ENCODE peak calls at places on chromosomes 7 and 10, in eight cellular contexts. L, K, B, M, E, Y, H and J are unnamed samples.
A peak's percentile ranks its signal among the peaks of the same experiment; 100 is the strongest.

GRCh38 chr10:60661627-60662026 is 116.7 kb upstream of the CDK1 start:
- DNase-seq in B (no peak), Y (peak; percentile 57), M (peak; percentile 54), L (peak; percentile 75), K (peak; percentile 80), H (no peak), E (no peak), J (peak; percentile 82)

GRCh38 chr10:133129854-133130495 is 30.0 kb upstream of the KNDC1 start:
- DNase-seq in Y (no peak), B (peak; percentile 76), L (no peak), E (no peak), K (no peak), H (no peak), M (no peak), J (no peak)

GRCh38 chr7:36670585-36671431 is 53.5 kb downstream of the AOAH start:
- DNase-seq in B (no peak), L (peak; percentile 88), M (peak; percentile 82), H (peak; percentile 73), Y (peak; percentile 78), E (peak; percentile 82), K (peak; percentile 57), J (peak; percentile 69)

GRCh38 chr10:70759769-70760168 is 25.4 kb downstream of the TBATA start:
- DNase-seq in M (no peak), Y (no peak), L (no peak), E (no peak), K (no peak), B (no peak), H (no peak), J (no peak)

GRCh38 chr10:50260791-50261281 is 9.5 kb upstream of the ASAH2 start:
- DNase-seq in K (peak; percentile 35), L (no peak), H (no peak), Y (no peak), E (no peak), M (no peak), B (no peak), J (peak; percentile 62)

GRCh38 chr10:7111089-7111488 is 299.7 kb downstream of the SFMBT2 start:
- DNase-seq in K (no peak), E (no peak), L (no peak), M (no peak), H (no peak), B (no peak), Y (no peak), J (no peak)

GRCh38 chr10:21173964-21174669 is 277.0 kb upstream of the NEBL start:
- DNase-seq in B (peak; percentile 85), M (peak; percentile 33), K (no peak), H (peak; percentile 33), E (peak; percentile 65), L (peak; percentile 32), Y (no peak), J (no peak)

GRCh38 chr7:149496642-149497391 is 792 bp downstream of the ZNF746 start:
- DNase-seq in L (peak; percentile 60), B (no peak), M (peak; percentile 73), Y (peak; percentile 29), K (peak; percentile 48), E (peak; percentile 58), H (peak; percentile 38), J (peak; percentile 53)

GRCh38 chr7:127665922-127666321 is 13.9 kb downstream of the SND1 start:
- DNase-seq in B (no peak), Y (no peak), M (no peak), E (no peak), H (no peak), K (no peak), L (no peak), J (no peak)

GRCh38 chr7:98293265-98293664 is 11.8 kb downstream of the BRI3 start:
- DNase-seq in M (no peak), L (no peak), Y (no peak), H (no peak), E (no peak), K (no peak), B (no peak), J (no peak)

GRCh38 chr10:26959841-26960240 is 99.1 kb upstream of the ABI1 start:
- DNase-seq in E (no peak), K (no peak), Y (no peak), H (no peak), L (no peak), M (no peak), B (no peak), J (no peak)

GRCh38 chr10:58150290-58150689 is 117.4 kb downstream of the IPMK start:
- DNase-seq in M (no peak), E (no peak), L (no peak), B (no peak), K (no peak), H (no peak), Y (no peak), J (no peak)

GRCh38 chr7:76155938-76156337 is 45.8 kb upstream of the SRRM3 start:
- DNase-seq in Y (peak; percentile 64), K (peak; percentile 13), E (no peak), L (no peak), B (peak; percentile 91), M (peak; percentile 75), H (no peak), J (peak; percentile 49)

GRCh38 chr7:35630024-35630423 is 64.9 kb downstream of the HERPUD2 start:
- DNase-seq in Y (no peak), H (no peak), E (no peak), M (no peak), B (no peak), L (no peak), K (no peak), J (no peak)

GRCh38 chr7:44094365-44094764 is 9.8 kb upstream of the AEBP1 start:
- DNase-seq in M (no peak), H (no peak), B (no peak), Y (no peak), E (no peak), L (no peak), K (no peak), J (no peak)

GRCh38 chr7:129612112-129613015 is 844 bp downstream of the NRF1 start:
- DNase-seq in Y (peak; percentile 61), H (peak; percentile 23), L (peak; percentile 68), B (peak; percentile 94), M (peak; percentile 67), E (peak; percentile 52), K (peak; percentile 32), J (peak; percentile 44)

GRCh38 chr7:111098011-111098925 is 7.3 kb downstream of the LRRN3 start:
- DNase-seq in Y (peak; percentile 32), L (peak; percentile 72), E (no peak), B (no peak), K (no peak), H (peak; percentile 33), M (peak; percentile 56), J (peak; percentile 61)

GRCh38 chr7:37541810-37542443 is 93.3 kb upstream of the ELMO1 start:
- DNase-seq in Y (no peak), E (no peak), B (no peak), K (no peak), M (no peak), L (no peak), H (no peak), J (no peak)

GRCh38 chr10:5038703-5039102 is 35.0 kb upstream of the AKR1C2 start:
- DNase-seq in B (no peak), M (no peak), Y (peak; percentile 22), H (no peak), K (no peak), L (no peak), E (no peak), J (peak; percentile 18)

GRCh38 chr7:34596887-34597286 is 61.1 kb upstream of the NPSR1 start:
- DNase-seq in M (peak; percentile 30), Y (no peak), E (no peak), H (peak; percentile 22), K (peak; percentile 29), B (no peak), L (no peak), J (peak; percentile 7)

GRCh38 chr10:119233821-119234220 is 26.4 kb downstream of the GRK5 start:
- DNase-seq in E (no peak), B (peak; percentile 66), K (no peak), M (no peak), Y (peak; percentile 74), L (peak; percentile 53), H (no peak), J (peak; percentile 32)

GRCh38 chr10:5590816-5591215 is 66.1 kb downstream of the CALML3 start:
- DNase-seq in Y (no peak), H (no peak), E (no peak), B (no peak), M (no peak), K (no peak), L (no peak), J (no peak)

GRCh38 chr7:44163591-44163990 is 22.5 kb upstream of the MYL7 start:
- DNase-seq in M (peak; percentile 91), L (peak; percentile 89), E (no peak), Y (peak; percentile 80), K (peak; percentile 99), H (no peak), B (peak; percentile 15), J (peak; percentile 98)

GRCh38 chr10:33703897-33704825 is 369.7 kb upstream of the NRP1 start:
- DNase-seq in M (peak; percentile 52), B (no peak), Y (peak; percentile 35), E (no peak), H (no peak), L (peak; percentile 50), K (peak; percentile 92), J (peak; percentile 95)

GRCh38 chr7:8063706-8064297 is 95.2 kb downstream of the GLCCI1 start:
- DNase-seq in K (peak; percentile 22), E (no peak), M (no peak), Y (no peak), H (no peak), B (no peak), L (peak; percentile 49), J (peak; percentile 67)

GRCh38 chr10:45376364-45376801 is 2.4 kb downstream of the ALOX5 start:
- DNase-seq in H (no peak), L (no peak), M (no peak), B (no peak), E (no peak), Y (no peak), K (no peak), J (no peak)

GRCh38 chr10:124827474-124827873 is 25.9 kb downstream of the ABRAXAS2 start:
- DNase-seq in E (no peak), K (peak; percentile 2), Y (peak; percentile 66), B (no peak), M (peak; percentile 70), L (no peak), H (no peak), J (peak; percentile 24)

GRCh38 chr10:95841711-95842498 is 65.9 kb upstream of the CC2D2B start:
- DNase-seq in Y (peak; percentile 84), B (no peak), L (peak; percentile 27), M (peak; percentile 91), K (peak; percentile 39), H (peak; percentile 56), E (peak; percentile 67), J (peak; percentile 74)